ENCODE peak calls at places on chromosome 1, in seven cellular contexts. O, F, S, E, G, L and J are unnamed samples.

GRCh38 chr1:198156745-198157240 is at the start of gene NEK7:
- DNase-seq in O (peak), F (peak), S (peak), E (peak), G (peak), L (peak), J (peak)

GRCh38 chr1:32536117-32536516 is 3.1 kb upstream of the ZBTB8A start:
- DNase-seq in O (no peak), F (no peak), S (no peak), E (no peak), G (no peak), L (no peak), J (no peak)

GRCh38 chr1:198564716-198565115 is 24.2 kb upstream of the ATP6V1G3 start:
- DNase-seq in O (no peak), F (no peak), S (no peak), E (no peak), G (no peak), L (no peak), J (no peak)

GRCh38 chr1:32876341-32877210 is 5.9 kb upstream of the FNDC5 start:
- DNase-seq in O (no peak), F (no peak), S (peak), E (peak), G (peak), L (peak), J (peak)

GRCh38 chr1:54871275-54872040 is 15.5 kb downstream of the DHCR24 start:
- DNase-seq in O (no peak), F (no peak), S (no peak), E (no peak), G (no peak), L (no peak), J (no peak)

GRCh38 chr1:169102567-169102966 is 3.9 kb upstream of the ATP1B1 start:
- DNase-seq in O (no peak), F (no peak), S (no peak), E (no peak), G (no peak), L (peak), J (no peak)

GRCh38 chr1:113674591-113674990 is 84.7 kb downstream of the PHTF1 start:
- DNase-seq in O (no peak), F (no peak), S (no peak), E (peak), G (no peak), L (no peak), J (no peak)

GRCh38 chr1:65247419-65248359 is 61.7 kb upstream of the DNAJC6 start:
- DNase-seq in O (no peak), F (peak), S (no peak), E (no peak), G (no peak), L (peak), J (no peak)

GRCh38 chr1:29520571-29521437 is 284.5 kb downstream of the PTPRU start:
- DNase-seq in O (no peak), F (no peak), S (no peak), E (no peak), G (peak), L (no peak), J (no peak)

GRCh38 chr1:147717051-147717705 is 43.2 kb downstream of the GJA5 start:
- DNase-seq in O (no peak), F (peak), S (no peak), E (peak), G (no peak), L (no peak), J (no peak)

GRCh38 chr1:1318131-1318652 is 6.3 kb downstream of the INTS11 start:
- DNase-seq in O (no peak), F (peak), S (no peak), E (no peak), G (no peak), L (peak), J (no peak)

GRCh38 chr1:204408074-204408507 is 3.5 kb downstream of the PPP1R15B start:
- DNase-seq in O (no peak), F (peak), S (peak), E (no peak), G (peak), L (peak), J (no peak)

GRCh38 chr1:34879230-34879629 is 19.7 kb upstream of the SMIM12 start:
- DNase-seq in O (no peak), F (no peak), S (no peak), E (no peak), G (no peak), L (no peak), J (no peak)

GRCh38 chr1:229127301-229127700 is 143.6 kb upstream of the RAB4A start:
- DNase-seq in O (no peak), F (no peak), S (no peak), E (no peak), G (peak), L (no peak), J (no peak)

GRCh38 chr1:43671193-43671592 is 21.2 kb downstream of the KDM4A start:
- DNase-seq in O (no peak), F (no peak), S (no peak), E (no peak), G (no peak), L (no peak), J (no peak)

GRCh38 chr1:43204394-43204793 is 32.3 kb downstream of the CFAP57 start:
- DNase-seq in O (no peak), F (no peak), S (no peak), E (no peak), G (no peak), L (no peak), J (no peak)

GRCh38 chr1:34412597-34413392 is 236.1 kb downstream of the C1orf94 start:
- DNase-seq in O (no peak), F (no peak), S (no peak), E (no peak), G (no peak), L (no peak), J (no peak)

GRCh38 chr1:61079276-61079897 is 3.0 kb upstream of the NFIA start:
- DNase-seq in O (no peak), F (no peak), S (no peak), E (no peak), G (peak), L (no peak), J (no peak)

GRCh38 chr1:200979574-200980451 is 43.7 kb downstream of the KIF21B start:
- DNase-seq in O (peak), F (no peak), S (no peak), E (peak), G (peak), L (peak), J (peak)

GRCh38 chr1:208235983-208236761 is 8.0 kb downstream of the PLXNA2 start:
- DNase-seq in O (no peak), F (no peak), S (no peak), E (no peak), G (no peak), L (peak), J (no peak)

GRCh38 chr1:150568567-150568966 is 10.8 kb downstream of the MCL1 start:
- DNase-seq in O (no peak), F (no peak), S (no peak), E (no peak), G (no peak), L (no peak), J (no peak)

GRCh38 chr1:228022571-228023293 is 15.9 kb downstream of the WNT3A start:
- DNase-seq in O (no peak), F (no peak), S (no peak), E (no peak), G (no peak), L (no peak), J (no peak)

GRCh38 chr1:6234502-6235295 is 1.1 kb downstream of the ICMT start:
- DNase-seq in O (no peak), F (no peak), S (peak), E (no peak), G (no peak), L (no peak), J (no peak)

GRCh38 chr1:47181095-47181954 is 8.5 kb downstream of the PDZK1IP1 start:
- DNase-seq in O (no peak), F (no peak), S (no peak), E (no peak), G (peak), L (no peak), J (no peak)